ENCODE peak calls at places on chromosomes 6 and 20, in six cellular contexts. T is AG09309, I is body of pancreas, O is uterus, C is cardiac muscle cell, K is iPS DF 6.9. B is an unnamed sample.

GRCh38 chr20:44785768-44786167 is 24.6 kb downstream of the RIMS4 start:
- DNase-seq in O (no peak), I (no peak), T (no peak), K (peak; percentile 72), C (peak; percentile 35), B (no peak)

GRCh38 chr20:9368893-9369292 is 145.5 kb upstream of the LAMP5 start:
- DNase-seq in K (no peak), T (no peak), C (no peak), I (no peak), O (no peak), B (no peak)

GRCh38 chr6:156933201-156934053 is 156.2 kb downstream of the ARID1B start:
- DNase-seq in O (no peak), I (peak; percentile 90), K (no peak), C (peak; percentile 59), T (no peak), B (peak; percentile 84)

GRCh38 chr20:23684261-23684660 is 4.6 kb downstream of the CST4 start:
- DNase-seq in I (no peak), T (no peak), C (no peak), K (no peak), O (no peak), B (no peak)

GRCh38 chr6:7218586-7218985 is 94.4 kb downstream of the SSR1 start:
- DNase-seq in T (no peak), C (no peak), K (no peak), O (no peak), I (no peak), B (no peak)

GRCh38 chr6:49556429-49556837 is 6.0 kb downstream of the C6orf141 start:
- DNase-seq in T (no peak), I (peak; percentile 61), K (no peak), C (no peak), O (no peak), B (peak; percentile 59)

GRCh38 chr6:1024587-1024986 is 287.3 kb upstream of the FOXQ1 start:
- DNase-seq in O (no peak), T (peak; percentile 93), K (no peak), C (no peak), I (no peak), B (no peak)

GRCh38 chr6:21144928-21145327 is 448.6 kb upstream of the SOX4 start:
- DNase-seq in C (no peak), I (no peak), K (no peak), O (no peak), T (no peak), B (no peak)

GRCh38 chr6:39391182-39391581 is 68.7 kb upstream of the KCNK16 start:
- DNase-seq in C (no peak), I (no peak), T (no peak), O (no peak), K (no peak), B (no peak)

GRCh38 chr6:593139-593906 is 63.6 kb downstream of the HUS1B start:
- DNase-seq in I (peak; percentile 61), O (peak; percentile 60), K (no peak), T (no peak), C (peak; percentile 77), B (peak; percentile 67)

GRCh38 chr20:50873518-50873959 is 57.7 kb downstream of the ADNP start:
- DNase-seq in C (no peak), T (no peak), I (no peak), O (no peak), K (no peak), B (no peak)

GRCh38 chr20:61543086-61543485 is 291.0 kb downstream of the CDH4 start:
- DNase-seq in I (no peak), K (no peak), T (no peak), O (no peak), C (no peak), B (no peak)

GRCh38 chr6:123777554-123777953 is 26.1 kb upstream of the NKAIN2 start:
- DNase-seq in C (no peak), K (no peak), T (no peak), I (no peak), O (no peak), B (no peak)

GRCh38 chr6:160927416-160927815 is 64.2 kb upstream of the MAP3K4 start:
- DNase-seq in T (no peak), C (no peak), K (no peak), I (no peak), O (no peak), B (no peak)

GRCh38 chr6:76831299-76831698 is 632.0 kb downstream of the HTR1B start:
- DNase-seq in O (no peak), K (no peak), I (no peak), C (no peak), T (no peak), B (no peak)

GRCh38 chr20:18372296-18372695 is 84.0 kb downstream of the ZNF133 start:
- DNase-seq in C (no peak), K (no peak), I (no peak), O (no peak), T (no peak), B (no peak)

GRCh38 chr20:54643761-54644160 is 168.4 kb downstream of the DOK5 start:
- DNase-seq in I (peak; percentile 56), T (peak; percentile 31), K (no peak), O (no peak), C (no peak), B (no peak)

GRCh38 chr6:87975561-87975960 is 72.1 kb upstream of the SPACA1 start:
- DNase-seq in C (no peak), I (no peak), K (no peak), T (no peak), O (no peak), B (no peak)

GRCh38 chr6:36933102-36933501 is 21.4 kb upstream of the PI16 start:
- DNase-seq in T (no peak), I (no peak), O (no peak), C (no peak), K (no peak), B (no peak)

GRCh38 chr6:9606435-9607134 is 808.3 kb downstream of the TFAP2A start:
- DNase-seq in I (no peak), C (no peak), O (no peak), K (peak; percentile 16), T (no peak), B (no peak)

GRCh38 chr6:128112494-128112893 is 211.6 kb upstream of the THEMIS start:
- DNase-seq in T (no peak), K (no peak), I (no peak), C (no peak), O (no peak), B (no peak)

GRCh38 chr6:130958468-130958867 is 104.6 kb downstream of the EPB41L2 start:
- DNase-seq in T (no peak), K (no peak), I (no peak), O (no peak), C (no peak), B (no peak)

GRCh38 chr20:60653111-60653845 is 598.8 kb upstream of the CDH4 start:
- DNase-seq in C (no peak), I (no peak), T (no peak), O (no peak), K (no peak), B (no peak)

GRCh38 chr6:111871725-111872520 is 1.3 kb downstream of the FYN start:
- DNase-seq in K (no peak), C (peak; percentile 45), O (peak; percentile 37), I (no peak), T (no peak), B (peak; percentile 38)

GRCh38 chr6:88671624-88672023 is 291.8 kb downstream of the RNGTT start:
- DNase-seq in C (no peak), I (no peak), T (no peak), K (no peak), O (no peak), B (no peak)

GRCh38 chr20:19211661-19212523 is 550 bp upstream of the SLC24A3 start:
- DNase-seq in K (no peak), C (peak; percentile 59), T (no peak), I (peak; percentile 24), O (peak; percentile 62), B (no peak)

GRCh38 chr6:81465859-81466258 is 286.6 kb downstream of the TENT5A start:
- DNase-seq in I (no peak), T (peak; percentile 8), O (no peak), C (peak; percentile 24), K (no peak), B (no peak)

GRCh38 chr6:28682542-28682941 is 156.9 kb downstream of the GPX5 start:
- DNase-seq in C (no peak), O (no peak), K (no peak), I (no peak), T (no peak), B (no peak)
- H3K4me3 ChIP-seq in C (no peak overlapping the region), O (no peak overlapping the region), K (no peak overlapping the region), I (no peak overlapping the region), T (no peak overlapping the region), B (no peak overlapping the region)

GRCh38 chr6:91827151-91827550 is 1240.3 kb upstream of the MAP3K7 start:
- DNase-seq in T (no peak), C (no peak), O (no peak), K (no peak), I (no peak), B (no peak)

GRCh38 chr6:91822581-91822980 is 1235.7 kb upstream of the MAP3K7 start:
- DNase-seq in T (no peak), I (no peak), O (no peak), K (no peak), C (no peak), B (no peak)

GRCh38 chr6:91824346-91824745 is 1237.5 kb upstream of the MAP3K7 start:
- DNase-seq in C (no peak), T (no peak), K (no peak), I (no peak), O (no peak), B (no peak)

DNA sequence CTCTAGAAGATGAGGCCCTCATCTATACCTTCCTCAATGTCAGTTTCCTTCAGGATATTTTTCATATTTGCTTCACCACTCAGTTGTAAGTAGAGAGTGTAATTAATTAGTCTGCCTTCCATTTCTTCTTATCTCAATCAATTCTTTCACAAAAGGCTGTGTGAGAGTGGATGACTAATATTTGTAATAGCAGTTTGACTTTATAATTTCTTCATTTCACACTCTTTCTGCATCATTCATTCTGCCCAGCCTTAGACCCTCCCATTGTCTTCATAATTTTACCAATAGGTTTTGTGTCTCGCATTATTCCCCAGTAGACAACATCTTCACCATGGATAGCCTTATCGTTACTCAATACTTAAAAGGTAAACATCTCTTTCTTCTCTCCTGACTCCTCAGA is 1239.3 kb upstream of the MAP3K7 start:
- DNase-seq in I (no peak), O (no peak), K (no peak), T (no peak), C (no peak), B (no peak)
- H3K4me3 ChIP-seq in I (no peak overlapping the region), O (no peak overlapping the region), K (no peak overlapping the region), T (no peak overlapping the region), C (no peak overlapping the region), B (no peak overlapping the region)

GRCh38 chr20:2838847-2839671 is 1.4 kb downstream of the PCED1A start:
- DNase-seq in O (no peak), K (no peak), C (no peak), I (no peak), T (no peak), B (no peak)
- H3K4me3 ChIP-seq in O (no peak overlapping the region), K (no peak overlapping the region), C (no peak overlapping the region), I (no peak overlapping the region), T (no peak overlapping the region), B (no peak overlapping the region)

GRCh38 chr6:85591207-85591606 is 2.5 kb downstream of the SNX14 start:
- DNase-seq in I (no peak), C (no peak), T (no peak), O (no peak), K (no peak), B (no peak)
- H3K4me3 ChIP-seq in I (no peak overlapping the region), C (no peak overlapping the region), T (no peak overlapping the region), O (no peak overlapping the region), K (no peak overlapping the region), B (no peak overlapping the region)

B was measured in HAP-1.